ENCODE peak calls at places on chromosomes 6 and 20, in four cellular contexts. M is neural progenitor cell, Z is HFFc6, S is MCF 10A. H is an unnamed sample.

GRCh38 chr6:39195792-39196385 is 33.4 kb downstream of the KCNK5 start:
- DNase-seq in Z (no peak), M (no peak), S (no peak), H (no peak)

GRCh38 chr20:19727251-19727847 is 30.7 kb upstream of the RIN2 start:
- DNase-seq in S (no peak), M (no peak), Z (no peak), H (no peak)

GRCh38 chr6:84645563-84646266 is 118.7 kb downstream of the TBX18 start:
- DNase-seq in Z (peak), S (peak), M (no peak), H (no peak)

GRCh38 chr20:34965051-34965450 is 9.4 kb downstream of the MYH7B start:
- DNase-seq in Z (no peak), S (no peak), M (no peak), H (no peak)

GRCh38 chr6:34969662-34970265 is 80.7 kb downstream of the ANKS1A start:
- DNase-seq in Z (peak), M (no peak), S (no peak), H (no peak)

GRCh38 chr6:155171109-155171746 is 92.6 kb upstream of the CLDN20 start:
- DNase-seq in M (no peak), S (peak), Z (peak), H (peak)

GRCh38 chr6:150238294-150238693 is 95.5 kb downstream of the PPP1R14C start:
- DNase-seq in S (no peak), M (no peak), Z (no peak), H (peak)

GRCh38 chr20:49508435-49509199 is 26.1 kb upstream of the KCNB1 start:
- DNase-seq in S (peak), Z (peak), M (peak), H (no peak)

GRCh38 chr6:48037946-48038345 is 73.1 kb downstream of the PTCHD4 start:
- DNase-seq in Z (no peak), S (no peak), M (peak), H (no peak)

GRCh38 chr20:45934046-45934586 is 367 bp upstream of the PCIF1 start:
- DNase-seq in M (peak), Z (no peak), S (no peak), H (peak)

GRCh38 chr20:21322083-21322710 is 19.1 kb downstream of the XRN2 start:
- DNase-seq in Z (no peak), S (no peak), M (no peak), H (no peak)

GRCh38 chr6:31340228-31340627 is 16.8 kb downstream of the HLA-B start:
- DNase-seq in S (no peak), Z (no peak), M (no peak), H (no peak)

GRCh38 chr20:13302647-13303425 is 81.8 kb downstream of the ISM1 start:
- DNase-seq in M (peak), Z (peak), S (peak), H (peak)

GRCh38 chr6:154503576-154504501 is 6.6 kb downstream of the CNKSR3 start:
- DNase-seq in Z (no peak), M (no peak), S (no peak), H (no peak)

GRCh38 chr6:56368484-56368883 is 121.1 kb upstream of the COL21A1 start:
- DNase-seq in Z (no peak), M (no peak), S (no peak), H (no peak)

GRCh38 chr6:35062676-35063574 is 78.2 kb downstream of the TCP11 start:
- DNase-seq in S (no peak), Z (no peak), M (no peak), H (no peak)

GRCh38 chr6:147930743-147931142 is 411.9 kb upstream of the SASH1 start:
- DNase-seq in S (peak), M (no peak), Z (no peak), H (no peak)

GRCh38 chr20:6866741-6867140 is 99.3 kb downstream of the BMP2 start:
- DNase-seq in S (peak), M (no peak), Z (no peak), H (no peak)

GRCh38 chr20:32333181-32333987 is 24.7 kb upstream of the ASXL1 start:
- DNase-seq in Z (no peak), M (no peak), S (no peak), H (no peak)

GRCh38 chr6:128963561-128963960 is 80.6 kb downstream of the LAMA2 start:
- DNase-seq in S (no peak), Z (peak), M (no peak), H (no peak)

GRCh38 chr20:62824476-62825287 is 7.8 kb downstream of the COL9A3 start:
- DNase-seq in Z (no peak), M (peak), S (no peak), H (peak)

GRCh38 chr6:34386316-34387137 is 5.9 kb downstream of the NUDT3 start:
- DNase-seq in Z (peak), M (no peak), S (peak), H (no peak)

GRCh38 chr6:31356216-31356945 is 598 bp downstream of the HLA-B start:
- DNase-seq in S (peak), Z (no peak), M (peak), H (peak)

GRCh38 chr6:10373642-10374359 is 41.1 kb downstream of the TFAP2A start:
- DNase-seq in S (no peak), M (no peak), Z (peak), H (no peak)

GRCh38 chr6:128519931-128520435 is 416 bp downstream of the PTPRK start:
- DNase-seq in S (peak), M (no peak), Z (no peak), H (peak)

GRCh38 chr6:44051516-44051915 is 75.7 kb downstream of the MRPL14 start:
- DNase-seq in S (peak), M (no peak), Z (peak), H (peak)

GRCh38 chr6:53979468-53980067 is 131.7 kb upstream of the MLIP start:
- DNase-seq in S (peak), M (peak), Z (peak), H (no peak)

GRCh38 chr20:34579936-34580587 is 21.5 kb downstream of the MAP1LC3A start:
- DNase-seq in S (no peak), M (no peak), Z (peak), H (no peak)

GRCh38 chr6:48747040-48747439 is 636.0 kb upstream of the PTCHD4 start:
- DNase-seq in S (peak), M (no peak), Z (peak), H (no peak)

GRCh38 chr6:44226368-44227137 is 3.2 kb downstream of the SLC29A1 start:
- DNase-seq in S (no peak), Z (no peak), M (no peak), H (no peak)

GRCh38 chr6:148240463-148240845 is 102.2 kb upstream of the SASH1 start:
- DNase-seq in S (no peak), Z (peak), M (no peak), H (no peak)

GRCh38 chr20:52749020-52749419 is 223.1 kb upstream of the TSHZ2 start:
- DNase-seq in S (no peak), M (no peak), Z (no peak), H (no peak)

GRCh38 chr20:41616228-41616627 is 1.9 kb downstream of the CHD6 start:
- DNase-seq in S (peak), Z (no peak), M (no peak), H (no peak)

GRCh38 chr6:54426995-54427394 is 118.8 kb downstream of the TINAG start:
- DNase-seq in Z (no peak), S (no peak), M (no peak), H (peak)

GRCh38 chr6:11744753-11745152 is 33.9 kb downstream of the ADTRP start:
- DNase-seq in S (no peak), Z (no peak), M (no peak), H (peak)

GRCh38 chr20:22807045-22807444 is 222.7 kb upstream of the FOXA2 start:
- DNase-seq in M (no peak), S (no peak), Z (no peak), H (no peak)
- TF ChIP-seq CTCF in M (no peak), S (no peak), Z (no peak), H (no peak)

DNA sequence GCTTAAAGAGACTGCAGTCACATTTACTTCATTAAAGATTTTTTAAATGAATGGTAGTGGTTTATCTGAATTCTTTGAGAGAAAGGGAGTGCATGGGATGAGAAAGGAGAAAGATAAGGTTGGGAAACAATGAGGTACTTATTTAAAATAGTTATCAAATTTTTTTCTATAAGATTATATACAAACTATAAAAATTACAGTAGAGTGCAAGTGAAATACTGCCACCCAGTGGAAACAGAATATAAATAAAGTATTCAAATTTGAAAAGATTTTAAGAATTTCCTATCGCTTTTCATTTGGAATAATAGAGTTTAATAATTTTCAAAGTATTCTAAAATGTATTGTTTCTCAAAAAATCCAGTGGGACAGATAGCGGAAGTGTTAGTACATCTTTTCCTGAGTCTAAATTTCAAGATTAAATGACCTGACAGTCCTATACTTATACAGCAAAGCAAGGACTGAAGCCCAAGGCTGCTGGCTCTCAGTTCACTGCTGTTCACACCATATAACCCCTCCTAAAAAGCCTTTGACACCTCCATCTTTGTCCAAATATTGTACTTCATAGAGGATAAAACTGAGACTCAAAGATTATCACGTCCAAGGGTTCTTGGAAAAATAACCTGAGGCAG is 31.1 kb downstream of the EPM2A start:
- DNase-seq in M (no peak), S (peak), Z (peak), H (no peak)
- TF ChIP-seq CTCF in M (peak), S (peak), Z (peak), H (no peak)

DNA sequence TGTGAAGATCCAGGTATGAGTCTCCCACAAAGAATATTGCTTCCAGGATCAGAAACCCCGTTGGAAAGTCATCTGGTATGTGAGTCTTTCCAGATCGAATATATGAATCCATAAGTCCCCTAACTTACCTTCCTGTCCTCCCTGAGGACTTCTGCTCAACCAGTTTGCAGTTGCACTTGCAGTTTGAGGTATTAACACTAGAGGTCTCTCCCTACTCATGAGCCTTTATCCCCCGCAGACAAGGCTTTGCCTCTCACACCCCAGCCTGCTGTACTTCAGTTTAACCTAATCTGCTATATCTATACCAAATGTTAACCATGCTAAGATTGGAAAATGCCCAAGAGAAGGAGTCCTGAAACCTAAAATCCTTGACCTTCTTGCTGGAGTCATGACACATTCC is 135.3 kb upstream of the DEFB112 start:
- DNase-seq in Z (no peak), M (peak), S (peak), H (no peak)
- TF ChIP-seq CTCF in Z (no peak), M (peak), S (no peak), H (no peak)

GRCh38 chr6:46468611-46469010 is 22.6 kb downstream of the RCAN2 start:
- DNase-seq in S (no peak), M (peak), Z (no peak), H (no peak)

GRCh38 chr6:46476301-46476700 is 14.9 kb downstream of the RCAN2 start:
- DNase-seq in S (no peak), M (no peak), Z (no peak), H (no peak)

GRCh38 chr6:46473866-46474265 is 17.4 kb downstream of the RCAN2 start:
- DNase-seq in S (no peak), M (no peak), Z (peak), H (no peak)

GRCh38 chr6:46469021-46469420 is 22.2 kb downstream of the RCAN2 start:
- DNase-seq in M (no peak), S (no peak), Z (no peak), H (no peak)

DNA sequence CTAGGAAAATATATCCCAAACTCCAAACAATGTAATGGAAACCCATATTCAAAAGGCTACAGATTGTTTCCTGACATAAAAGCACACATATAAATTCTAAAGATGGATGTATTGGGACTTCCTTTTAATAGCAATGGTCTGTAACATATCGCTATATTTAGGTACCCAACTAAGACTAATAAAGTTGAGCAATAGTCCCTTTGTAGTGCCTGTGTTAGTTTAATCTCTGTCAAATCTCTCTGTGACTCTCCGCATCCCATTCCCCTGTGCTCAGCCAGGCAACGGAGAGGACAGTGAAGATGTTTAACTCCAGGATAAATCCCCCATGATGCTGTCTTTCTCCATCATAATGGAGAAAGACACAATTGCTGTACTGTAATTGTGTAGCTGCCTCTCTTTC is 19.0 kb downstream of the RCAN2 start:
- DNase-seq in Z (no peak), M (no peak), S (no peak), H (no peak)
- TF ChIP-seq CTCF in Z (no peak), M (no peak), S (no peak), H (no peak)

GRCh38 chr6:112221561-112221960 is 32.8 kb downstream of the LAMA4 start:
- DNase-seq in M (no peak), Z (no peak), S (no peak), H (no peak)
- TF ChIP-seq CTCF in M (no peak), Z (no peak), S (no peak), H (no peak)

GRCh38 chr6:132734694-132735236 is 20.9 kb upstream of the VNN1 start:
- DNase-seq in M (no peak), S (peak), Z (peak), H (no peak)
- TF ChIP-seq CTCF in M (peak), S (peak), Z (peak), H (no peak)

DNA sequence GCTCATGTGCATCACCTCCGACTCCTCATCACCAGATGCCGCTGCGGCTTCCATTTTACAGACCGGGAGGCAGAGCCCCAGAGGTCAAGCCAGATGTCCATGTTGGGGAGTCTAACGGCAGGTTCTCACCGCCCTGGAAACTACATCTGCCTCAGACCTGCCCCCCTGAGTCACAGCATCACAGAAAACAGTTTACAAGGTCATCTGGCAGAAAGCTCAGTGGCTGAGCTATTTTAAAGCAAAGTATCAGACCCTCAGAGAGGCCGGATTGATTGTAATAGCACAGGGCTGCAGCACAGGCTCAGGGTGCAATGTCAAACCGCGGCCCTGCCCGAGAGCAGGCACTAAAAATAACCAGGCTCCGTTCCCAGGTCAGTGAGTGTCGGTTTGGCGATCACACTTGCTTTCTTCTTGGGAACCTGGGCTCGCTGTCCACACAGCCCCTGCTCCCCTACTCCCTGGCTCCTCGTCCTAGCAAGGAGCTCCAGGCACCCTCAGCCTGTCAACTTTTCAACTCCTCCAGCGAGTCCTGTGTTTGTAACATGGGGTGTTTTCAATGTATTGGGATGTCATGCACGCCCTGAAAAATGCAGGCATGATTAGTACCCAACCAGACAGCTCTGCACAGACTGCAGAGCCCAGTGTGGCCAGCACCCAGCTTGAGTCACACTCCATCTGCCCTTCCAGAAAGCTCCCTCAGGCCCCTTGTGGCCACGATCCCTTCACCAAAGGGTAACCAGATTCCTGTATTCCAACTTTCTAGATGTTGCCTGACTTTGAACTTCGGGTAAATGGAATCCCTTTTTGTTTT is 264.5 kb downstream of the CDH4 start:
- DNase-seq in Z (peak), S (no peak), M (no peak), H (no peak)
- TF ChIP-seq CTCF in Z (no peak), S (no peak), M (no peak), H (no peak)

GRCh38 chr6:1422290-1422689 is 32.9 kb downstream of the FOXF2 start:
- DNase-seq in S (no peak), Z (no peak), M (no peak), H (no peak)

GRCh38 chr6:1423578-1423977 is 34.2 kb downstream of the FOXF2 start:
- DNase-seq in S (no peak), M (no peak), Z (no peak), H (no peak)

GRCh38 chr6:1424306-1424927 is 35.0 kb downstream of the FOXF2 start:
- DNase-seq in Z (peak), M (peak), S (peak), H (peak)

DNA sequence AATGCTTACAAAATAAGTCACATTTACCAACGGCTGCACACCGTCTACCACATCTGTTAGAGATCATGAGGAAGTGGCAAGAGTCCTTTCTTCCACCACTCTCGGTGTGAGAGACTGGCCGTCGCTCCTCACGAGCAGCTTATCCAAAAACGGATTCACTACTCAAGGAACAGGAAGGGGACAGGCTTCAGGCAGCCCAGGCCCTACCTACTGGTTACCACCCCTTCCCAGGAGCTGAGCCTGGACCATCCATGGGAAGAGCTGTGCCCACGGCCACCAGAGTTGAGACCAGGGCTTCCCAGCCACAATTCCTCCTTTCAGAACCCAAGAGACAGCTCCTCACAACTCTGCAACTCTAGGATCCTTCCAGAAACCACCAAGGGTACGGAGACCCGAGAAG is 37.0 kb downstream of the FOXF2 start:
- DNase-seq in Z (no peak), M (no peak), S (no peak), H (no peak)
- TF ChIP-seq CTCF in Z (no peak), M (no peak), S (no peak), H (no peak)

GRCh38 chr20:51542033-51542893 is at the start of gene NFATC2:
- DNase-seq in M (peak), Z (no peak), S (no peak), H (peak)
- TF ChIP-seq CTCF in M (peak), Z (peak), S (no peak), H (no peak)

GRCh38 chr6:40536442-40536841 is 50.7 kb downstream of the LRFN2 start:
- DNase-seq in M (peak), Z (peak), S (no peak), H (peak)
- TF ChIP-seq CTCF in M (peak), Z (peak), S (no peak), H (peak)

H was measured in thyroid gland.